ENCODE peak calls at places on chromosomes 13 and 19, in six cellular contexts. U is immature natural killer cell, S is NCI-H2171, T is GM10248, M is MCF 10A, H is GM19239. F is an unnamed sample.

GRCh38 chr13:19587635-19588300 is 26.4 kb upstream of the TPTE2 start:
- DNase-seq in U (peak), S (no peak), T (peak), M (peak), H (no peak), F (peak)

GRCh38 chr13:95644611-95645052 is at the start of gene DZIP1:
- DNase-seq in U (no peak), S (peak), T (peak), M (peak), H (no peak), F (peak)

GRCh38 chr19:40744554-40745401 is 5.5 kb downstream of the ACTMAP start:
- DNase-seq in U (no peak), S (no peak), T (peak), M (no peak), H (no peak), F (no peak)

GRCh38 chr13:29527511-29527910 is 68.0 kb downstream of the SLC7A1 start:
- DNase-seq in U (no peak), S (no peak), T (no peak), M (no peak), H (no peak), F (no peak)

GRCh38 chr19:3184847-3185481 is 766 bp upstream of the NCLN start:
- DNase-seq in U (no peak), S (peak), T (no peak), M (no peak), H (no peak), F (peak)

GRCh38 chr19:55687281-55688172 is 12.5 kb downstream of the EPN1 start:
- DNase-seq in U (no peak), S (no peak), T (no peak), M (no peak), H (no peak), F (no peak)

GRCh38 chr19:12880551-12881171 is 588 bp downstream of the DNASE2 start:
- DNase-seq in U (no peak), S (no peak), T (no peak), M (peak), H (no peak), F (no peak)

GRCh38 chr13:111153977-111154332 is 38.8 kb downstream of the ARHGEF7 start:
- DNase-seq in U (no peak), S (peak), T (peak), M (peak), H (no peak), F (no peak)

GRCh38 chr19:7986321-7987083 is 18.9 kb downstream of the ELAVL1 start:
- DNase-seq in U (no peak), S (no peak), T (no peak), M (peak), H (no peak), F (peak)

GRCh38 chr13:20851844-20852402 is 50.6 kb downstream of the XPO4 start:
- DNase-seq in U (no peak), S (no peak), T (no peak), M (no peak), H (no peak), F (no peak)

GRCh38 chr13:113883921-113884804 is 20.3 kb upstream of the GAS6 start:
- DNase-seq in U (no peak), S (no peak), T (no peak), M (no peak), H (no peak), F (no peak)

GRCh38 chr13:41004875-41005693 is 14.0 kb downstream of the ELF1 start:
- DNase-seq in U (peak), S (no peak), T (peak), M (no peak), H (no peak), F (no peak)

GRCh38 chr13:91664036-91664435 is 265.6 kb downstream of the GPC5 start:
- DNase-seq in U (no peak), S (peak), T (no peak), M (peak), H (no peak), F (peak)

GRCh38 chr13:74644239-74644638 is 510.0 kb upstream of the KLF12 start:
- DNase-seq in U (no peak), S (no peak), T (no peak), M (no peak), H (no peak), F (peak)

GRCh38 chr19:11420429-11420893 is 1.3 kb upstream of the RGL3 start:
- DNase-seq in U (no peak), S (no peak), T (no peak), M (no peak), H (no peak), F (no peak)

GRCh38 chr19:49422407-49423277 is 599 bp downstream of the PTH2 start:
- DNase-seq in U (peak), S (no peak), T (peak), M (no peak), H (no peak), F (peak)

GRCh38 chr19:12794936-12795335 is 3.6 kb downstream of the JUNB start:
- DNase-seq in U (no peak), S (no peak), T (no peak), M (no peak), H (no peak), F (no peak)

GRCh38 chr19:10871711-10872550 is 578 bp downstream of the CARM1 start:
- DNase-seq in U (peak), S (no peak), T (no peak), M (peak), H (no peak), F (peak)